ENCODE peak calls at places on chromosome 22, in five cellular contexts. S is B cell, Y is endothelial cell, H is omental fat pad, Z is HFF-Myc. T is an unnamed sample.

GRCh38 chr22:22404598-22405284 is 103.8 kb downstream of the ZNF280B start:
- DNase-seq in S (peak), Y (no peak), H (no peak), Z (no peak), T (no peak)

GRCh38 chr22:37166675-37167066 is 17.0 kb upstream of the IL2RB start:
- DNase-seq in S (peak), Y (peak), H (peak), Z (no peak), T (peak)

GRCh38 chr22:24894998-24895397 is 51.5 kb downstream of the LHFPL7 start:
- DNase-seq in S (no peak), Y (no peak), H (no peak), Z (peak), T (peak)

GRCh38 chr22:43252319-43252718 is 65.4 kb upstream of the TTLL12 start:
- DNase-seq in S (no peak), Y (no peak), H (no peak), Z (no peak), T (no peak)

GRCh38 chr22:48756146-48757111 is 1071.2 kb downstream of the BRD1 start:
- DNase-seq in S (no peak), Y (peak), H (peak), Z (no peak), T (no peak)

GRCh38 chr22:24985824-24986214 is 33.3 kb downstream of the KIAA1671 start:
- DNase-seq in S (no peak), Y (no peak), H (no peak), Z (no peak), T (no peak)

GRCh38 chr22:37062366-37062655 is 10.8 kb downstream of the KCTD17 start:
- DNase-seq in S (no peak), Y (no peak), H (no peak), Z (no peak), T (no peak)

GRCh38 chr22:42279425-42280020 is 9.1 kb upstream of the TCF20 start:
- DNase-seq in S (no peak), Y (no peak), H (no peak), Z (no peak), T (no peak)

GRCh38 chr22:46815559-46815895 is 53.1 kb downstream of the TBC1D22A start:
- DNase-seq in S (no peak), Y (no peak), H (no peak), Z (no peak), T (no peak)

GRCh38 chr22:26486394-26486793 is 2.7 kb downstream of the SRRD start:
- DNase-seq in S (no peak), Y (no peak), H (no peak), Z (no peak), T (no peak)

GRCh38 chr22:38733329-38734202 is 22.2 kb downstream of the SUN2 start:
- DNase-seq in S (peak), Y (peak), H (no peak), Z (no peak), T (no peak)

GRCh38 chr22:25368271-25368670 is 148.8 kb downstream of the CRYBB2 start:
- DNase-seq in S (no peak), Y (no peak), H (no peak), Z (peak), T (peak)

GRCh38 chr22:36775589-36775965 is 342 bp downstream of the IFT27 start:
- DNase-seq in S (peak), Y (peak), H (no peak), Z (no peak), T (no peak)

GRCh38 chr22:36211237-36211881 is 9.8 kb upstream of the APOL4 start:
- DNase-seq in S (no peak), Y (no peak), H (no peak), Z (no peak), T (no peak)

GRCh38 chr22:42180349-42180842 is 49.8 kb upstream of the CYP2D6 start:
- DNase-seq in S (no peak), Y (no peak), H (no peak), Z (no peak), T (no peak)

GRCh38 chr22:22913989-22914388 is 26.4 kb downstream of the IGLL5 start:
- DNase-seq in S (peak), Y (no peak), H (no peak), Z (no peak), T (no peak)

GRCh38 chr22:50148991-50149721 is 21.4 kb upstream of the PANX2 start:
- DNase-seq in S (peak), Y (peak), H (no peak), Z (no peak), T (no peak)

GRCh38 chr22:50150161-50151129 is 20.1 kb upstream of the PANX2 start:
- DNase-seq in S (no peak), Y (no peak), H (no peak), Z (no peak), T (no peak)

GRCh38 chr22:50153056-50153755 is 17.3 kb upstream of the PANX2 start:
- DNase-seq in S (no peak), Y (no peak), H (no peak), Z (no peak), T (no peak)

GRCh38 chr22:50153756-50154140 is 16.8 kb upstream of the PANX2 start:
- DNase-seq in S (no peak), Y (no peak), H (no peak), Z (no peak), T (no peak)

GRCh38 chr22:50151571-50152537 is 18.7 kb upstream of the PANX2 start:
- DNase-seq in S (no peak), Y (no peak), H (no peak), Z (no peak), T (no peak)
- TF ChIP-seq CTCF in S (no peak), Y (no peak), H (no peak), Z (no peak), T (no peak)

GRCh38 chr22:19058713-19059451 is 63.3 kb downstream of the DGCR2 start:
- DNase-seq in S (no peak), Y (no peak), H (no peak), Z (no peak), T (no peak)
- TF ChIP-seq CTCF in S (no peak), Y (no peak), H (no peak), Z (no peak), T (no peak)

GRCh38 chr22:40524392-40525249 is 111.9 kb downstream of the MRTFA start:
- DNase-seq in S (no peak), Y (no peak), H (no peak), Z (no peak), T (no peak)
- TF ChIP-seq CTCF in S (no peak), Y (no peak), H (no peak), Z (peak), T (peak)

GRCh38 chr22:31083377-31083768 is 2.3 kb downstream of the SMTN start:
- DNase-seq in S (no peak), Y (no peak), H (no peak), Z (no peak), T (no peak)
- TF ChIP-seq CTCF in S (no peak), Y (no peak), H (no peak), Z (no peak), T (no peak)

GRCh38 chr22:20525048-20525447 is 17.6 kb downstream of the MED15 start:
- DNase-seq in S (no peak), Y (no peak), H (no peak), Z (no peak), T (no peak)

GRCh38 chr22:20523118-20523983 is 15.9 kb downstream of the MED15 start:
- DNase-seq in S (no peak), Y (no peak), H (no peak), Z (peak), T (no peak)

GRCh38 chr22:20522134-20522827 is 14.9 kb downstream of the MED15 start:
- DNase-seq in S (no peak), Y (no peak), H (no peak), Z (no peak), T (no peak)

GRCh38 chr22:20522828-20523117 is 15.4 kb downstream of the MED15 start:
- DNase-seq in S (no peak), Y (no peak), H (no peak), Z (no peak), T (no peak)

DNA sequence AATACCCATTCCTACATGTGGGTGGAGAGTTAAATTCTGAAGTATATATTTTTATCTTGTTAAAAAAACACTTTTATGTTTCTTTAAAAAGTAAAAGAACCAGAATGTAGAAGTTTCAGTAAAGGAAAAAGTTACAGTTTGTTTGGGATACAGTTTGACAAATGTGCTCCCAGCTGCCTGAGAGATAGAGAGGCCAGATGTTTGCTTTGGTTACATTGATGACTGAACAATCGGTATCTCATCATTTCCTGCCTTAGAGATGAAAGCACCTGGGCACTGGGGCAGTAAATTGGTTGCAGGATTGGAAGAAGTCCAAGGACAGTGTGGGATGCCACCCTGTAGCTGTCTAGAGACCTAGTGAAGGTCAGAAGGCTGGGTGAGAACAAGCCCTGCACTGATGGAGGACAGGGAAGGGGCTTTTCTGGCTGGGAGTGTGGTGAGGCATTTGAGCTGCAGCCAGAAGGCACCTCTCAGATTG is 16.6 kb downstream of the MED15 start:
- DNase-seq in S (no peak), Y (no peak), H (no peak), Z (no peak), T (no peak)
- TF ChIP-seq CTCF in S (no peak), Y (no peak), H (no peak), Z (no peak), T (no peak)

GRCh38 chr22:30212363-30212995 is 34.1 kb downstream of the LIF start:
- DNase-seq in S (no peak), Y (no peak), H (peak), Z (peak), T (peak)
- TF ChIP-seq CTCF in S (no peak), Y (no peak), H (no peak), Z (no peak), T (no peak)

T was measured in AG09319.